ENCODE peak calls at places on chromosomes 7 and 10, in eight cellular contexts. O is MM.1S, E is neural crest cell, I is fibroblast of lung, N is bronchial epithelial cell, Q is heart right ventricle, L is WERI-Rb-1, G is stomach. F is an unnamed sample.

GRCh38 chr7:27134392-27134791 is 3.8 kb upstream of the HOXA4 start:
- DNase-seq in O (no peak), E (no peak), I (peak), N (no peak), Q (no peak), L (no peak), G (no peak), F (no peak)

GRCh38 chr10:60573342-60573741 is 183.7 kb upstream of the ANK3 start:
- DNase-seq in O (peak), E (no peak), I (no peak), N (no peak), Q (no peak), L (no peak), G (no peak), F (no peak)

GRCh38 chr7:82678716-82679115 is 235.1 kb upstream of the CACNA2D1 start:
- DNase-seq in O (peak), E (no peak), I (no peak), N (no peak), Q (no peak), L (no peak), G (no peak), F (no peak)

GRCh38 chr7:127588697-127589482 is 679 bp downstream of the ARF5 start:
- DNase-seq in O (peak), E (peak), I (peak), N (peak), Q (peak), L (peak), G (peak), F (peak)

GRCh38 chr10:75018873-75019272 is 92.6 kb upstream of the SAMD8 start:
- DNase-seq in O (no peak), E (no peak), I (no peak), N (no peak), Q (no peak), L (no peak), G (no peak), F (no peak)

GRCh38 chr10:555281-555680 is 134.2 kb downstream of the DIP2C start:
- DNase-seq in O (no peak), E (no peak), I (no peak), N (no peak), Q (no peak), L (no peak), G (no peak), F (no peak)

GRCh38 chr10:70331160-70331485 is 47.3 kb upstream of the NPFFR1 start:
- DNase-seq in O (no peak), E (no peak), I (no peak), N (no peak), Q (no peak), L (no peak), G (no peak), F (no peak)

GRCh38 chr7:138204285-138204988 is 128.2 kb downstream of the AKR1D1 start:
- DNase-seq in O (no peak), E (no peak), I (no peak), N (no peak), Q (no peak), L (no peak), G (no peak), F (no peak)

GRCh38 chr10:21989453-21990154 is 13.9 kb downstream of the DNAJC1 start:
- DNase-seq in O (peak), E (peak), I (peak), N (peak), Q (peak), L (peak), G (peak), F (peak)

GRCh38 chr7:28096713-28097112 is 83.9 kb downstream of the JAZF1 start:
- DNase-seq in O (peak), E (peak), I (peak), N (peak), Q (no peak), L (peak), G (peak), F (no peak)

GRCh38 chr10:71064413-71065118 is 147.8 kb upstream of the UNC5B start:
- DNase-seq in O (no peak), E (no peak), I (no peak), N (no peak), Q (no peak), L (no peak), G (no peak), F (no peak)

GRCh38 chr7:158811461-158811860 is 17.8 kb downstream of the ESYT2 start:
- DNase-seq in O (no peak), E (no peak), I (peak), N (peak), Q (no peak), L (no peak), G (no peak), F (no peak)

GRCh38 chr10:29761916-29762315 is 127.1 kb upstream of the SVIL start:
- DNase-seq in O (no peak), E (no peak), I (no peak), N (no peak), Q (no peak), L (no peak), G (no peak), F (no peak)

GRCh38 chr10:51230828-51231227 is 156.5 kb downstream of the PRKG1 start:
- DNase-seq in O (no peak), E (no peak), I (no peak), N (no peak), Q (no peak), L (no peak), G (no peak), F (no peak)

GRCh38 chr10:131729938-131730660 is 170.7 kb upstream of the PPP2R2D start:
- DNase-seq in O (no peak), E (no peak), I (no peak), N (no peak), Q (no peak), L (no peak), G (peak), F (no peak)

GRCh38 chr7:41438919-41439882 is 263.7 kb downstream of the INHBA start:
- DNase-seq in O (no peak), E (no peak), I (no peak), N (no peak), Q (no peak), L (peak), G (no peak), F (no peak)
- TF ChIP-seq CTCF in O (no peak), E (no peak), I (no peak), N (no peak), Q (no peak), L (no peak), G (no peak), F (no peak)

DNA sequence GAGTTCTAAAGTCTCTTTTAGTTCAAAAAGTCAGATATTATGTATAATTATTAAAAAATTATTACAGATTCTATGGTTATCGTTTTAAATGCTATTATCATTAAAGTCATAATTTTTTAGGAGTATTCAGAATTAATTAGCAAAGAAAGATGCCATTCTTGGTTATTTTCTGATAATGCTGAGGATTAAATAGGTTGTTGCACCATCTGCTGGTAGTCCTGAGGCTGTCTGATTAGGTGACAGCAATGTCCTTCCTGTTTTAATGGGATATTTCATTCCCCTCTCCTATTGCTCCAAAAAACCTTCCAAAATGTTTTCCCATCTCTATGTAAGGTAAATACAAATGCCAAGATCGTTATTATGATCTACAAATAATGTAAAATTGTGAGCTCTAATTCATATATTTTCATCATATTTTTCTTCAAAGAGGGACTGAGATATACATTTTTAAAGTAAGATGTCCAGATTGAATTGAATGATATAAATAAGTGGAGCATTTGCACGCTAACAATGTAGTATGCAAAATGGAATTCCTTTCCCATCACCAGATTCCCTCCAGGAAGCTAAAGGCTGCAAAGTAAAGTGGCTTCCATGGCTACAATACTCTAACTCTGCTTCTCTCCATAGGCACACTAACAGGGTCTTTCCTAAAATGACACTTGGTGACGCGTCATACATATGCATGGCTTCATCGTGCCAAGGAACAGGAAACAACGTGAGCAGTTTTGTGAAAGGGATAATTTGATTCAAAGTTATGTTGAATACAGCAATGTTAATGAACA is 58.8 kb upstream of the AKR1E2 start:
- DNase-seq in O (no peak), E (no peak), I (peak), N (peak), Q (no peak), L (no peak), G (no peak), F (no peak)
- TF ChIP-seq CTCF in O (peak), E (peak), I (peak), N (peak), Q (peak), L (peak), G (peak), F (peak)

DNA sequence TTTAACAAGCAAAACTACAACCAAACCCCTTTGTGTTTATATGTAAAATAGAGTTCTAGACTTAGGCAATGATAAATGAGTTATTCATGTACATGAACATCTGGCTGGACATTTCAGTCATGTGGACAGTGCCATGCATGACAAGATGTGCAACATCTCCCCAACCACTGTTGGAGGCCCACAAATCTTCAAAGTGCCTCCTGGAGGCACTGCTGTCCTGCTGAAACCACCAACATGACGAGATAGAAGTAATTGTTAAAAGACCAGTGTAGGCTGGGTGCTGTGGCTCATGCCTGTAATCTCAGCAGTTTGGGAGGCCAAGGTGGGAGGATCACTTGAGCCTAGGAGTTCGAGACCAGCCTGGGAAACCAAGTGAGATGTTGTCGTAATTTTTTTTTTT is 18.5 kb downstream of the PPIA start:
- DNase-seq in O (no peak), E (no peak), I (no peak), N (no peak), Q (no peak), L (no peak), G (no peak), F (no peak)
- TF ChIP-seq CTCF in O (no peak), E (no peak), I (no peak), N (no peak), Q (no peak), L (no peak), G (no peak), F (no peak)

GRCh38 chr7:102006695-102007094 is 189.3 kb downstream of the CUX1 start:
- DNase-seq in O (no peak), E (no peak), I (no peak), N (no peak), Q (no peak), L (no peak), G (no peak), F (no peak)

GRCh38 chr7:102005933-102006332 is 188.5 kb downstream of the CUX1 start:
- DNase-seq in O (no peak), E (no peak), I (no peak), N (no peak), Q (no peak), L (no peak), G (no peak), F (no peak)

GRCh38 chr7:102009628-102010027 is 192.2 kb downstream of the CUX1 start:
- DNase-seq in O (no peak), E (no peak), I (no peak), N (peak), Q (no peak), L (no peak), G (no peak), F (no peak)

GRCh38 chr7:102004831-102005230 is 187.4 kb downstream of the CUX1 start:
- DNase-seq in O (no peak), E (no peak), I (no peak), N (no peak), Q (no peak), L (no peak), G (no peak), F (no peak)

DNA sequence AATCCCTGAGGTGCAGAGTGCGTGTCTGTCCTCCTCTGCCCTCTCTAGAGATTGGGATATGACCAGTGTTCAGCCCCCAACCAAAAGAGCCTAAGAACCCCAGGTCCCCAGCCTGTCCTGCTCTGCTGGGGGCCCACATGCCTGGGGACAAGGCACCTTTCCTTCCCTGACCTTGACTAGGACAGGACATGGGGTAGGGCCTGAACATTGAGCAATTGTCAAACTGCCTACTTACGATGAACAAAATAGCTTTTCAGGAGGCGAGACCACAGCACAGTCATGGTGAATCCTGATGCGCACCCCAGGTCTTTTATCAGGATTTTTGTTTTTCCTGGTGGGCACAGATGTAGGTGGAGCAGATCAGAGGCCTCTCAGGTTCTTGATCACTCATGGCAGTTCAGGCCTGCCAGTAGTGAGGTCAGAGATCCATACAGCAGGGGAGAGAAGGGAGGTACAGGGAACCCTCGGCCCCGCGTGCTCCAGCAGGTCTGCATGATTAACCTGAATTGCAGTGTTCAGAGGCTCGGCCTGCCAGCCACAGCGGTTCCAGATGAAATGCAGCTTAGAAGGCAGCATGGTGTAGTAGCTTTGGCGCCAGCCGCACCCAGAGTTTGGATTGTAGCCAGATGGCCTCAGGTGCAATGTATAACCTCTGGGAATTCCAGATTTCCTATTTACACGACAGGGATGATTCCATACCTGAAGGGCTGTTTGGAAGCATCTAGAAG is 191.3 kb downstream of the CUX1 start:
- DNase-seq in O (no peak), E (no peak), I (no peak), N (peak), Q (no peak), L (no peak), G (peak), F (no peak)
- TF ChIP-seq CTCF in O (no peak), E (no peak), I (no peak), N (no peak), Q (no peak), L (no peak), G (no peak), F (no peak)

F was measured in progenitor cell of endocrine pancreas.